ENCODE peak calls at places on chromosome 12, in four cellular contexts. W is HepG2, D is K562, J is GM12878. N is an unnamed sample.

GRCh38 chr12:108647936-108648287 is 14.2 kb upstream of the SELPLG start:
- DNase-seq in W (no peak), D (no peak), J (no peak), N (no peak)

GRCh38 chr12:3520168-3520567 is 29.2 kb downstream of the PRMT8 start:
- DNase-seq in W (no peak), D (no peak), J (no peak), N (no peak)

GRCh38 chr12:9668141-9669018 is 1.1 kb upstream of the CLEC2D start:
- DNase-seq in W (no peak), D (no peak), J (no peak), N (no peak)

GRCh38 chr12:60494249-60494648 is 898.4 kb downstream of the SLC16A7 start:
- DNase-seq in W (peak), D (no peak), J (no peak), N (no peak)

GRCh38 chr12:39372929-39373328 is 70.0 kb downstream of the KIF21A start:
- DNase-seq in W (no peak), D (no peak), J (peak), N (no peak)

GRCh38 chr12:26748741-26749431 is 84.1 kb downstream of the ITPR2 start:
- DNase-seq in W (no peak), D (no peak), J (peak), N (no peak)

GRCh38 chr12:113805673-113806072 is 160.5 kb downstream of the RBM19 start:
- DNase-seq in W (no peak), D (no peak), J (no peak), N (no peak)

GRCh38 chr12:121260091-121260490 is 36.4 kb downstream of the CAMKK2 start:
- DNase-seq in W (no peak), D (no peak), J (no peak), N (no peak)

GRCh38 chr12:49702009-49702408 is 5.2 kb downstream of the FMNL3 start:
- DNase-seq in W (no peak), D (no peak), J (no peak), N (no peak)

GRCh38 chr12:106866426-106867080 is 89.2 kb upstream of the TMEM263 start:
- DNase-seq in W (no peak), D (no peak), J (no peak), N (no peak)

GRCh38 chr12:92068441-92068840 is 77.2 kb downstream of the BTG1 start:
- DNase-seq in W (peak), D (no peak), J (no peak), N (no peak)

GRCh38 chr12:124616394-124617343 is 49.3 kb upstream of the NCOR2 start:
- DNase-seq in W (no peak), D (no peak), J (no peak), N (no peak)

GRCh38 chr12:10031771-10032175 is 1.3 kb downstream of the CLEC9A start:
- DNase-seq in W (no peak), D (no peak), J (no peak), N (no peak)

GRCh38 chr12:112456029-112456428 is 37.3 kb downstream of the PTPN11 start:
- DNase-seq in W (no peak), D (no peak), J (no peak), N (no peak)

GRCh38 chr12:100529951-100530350 is 43.5 kb upstream of the GAS2L3 start:
- DNase-seq in W (no peak), D (no peak), J (no peak), N (no peak)

GRCh38 chr12:98416845-98417244 is 98.5 kb upstream of the TMPO start:
- DNase-seq in W (no peak), D (no peak), J (no peak), N (no peak)

GRCh38 chr12:65464930-65465329 is 186.4 kb downstream of the MSRB3 start:
- DNase-seq in W (no peak), D (no peak), J (no peak), N (no peak)

GRCh38 chr12:90543393-90543792 is 411.6 kb downstream of the CCER1 start:
- DNase-seq in W (no peak), D (no peak), J (no peak), N (no peak)

GRCh38 chr12:95700316-95700785 is 90.2 kb downstream of the NTN4 start:
- DNase-seq in W (no peak), D (no peak), J (peak), N (no peak)

GRCh38 chr12:106586803-106587684 is 4.2 kb downstream of the RFX4 start:
- DNase-seq in W (no peak), D (no peak), J (no peak), N (peak)

GRCh38 chr12:3236345-3237153 is 159.4 kb downstream of the TSPAN9 start:
- DNase-seq in W (peak), D (peak), J (no peak), N (peak)

GRCh38 chr12:10810068-10810467 is at the start of gene TAS2R9:
- DNase-seq in W (no peak), D (no peak), J (no peak), N (no peak)

GRCh38 chr12:19234991-19235876 is 105.7 kb downstream of the PLEKHA5 start:
- DNase-seq in W (peak), D (no peak), J (no peak), N (no peak)

GRCh38 chr12:130993759-130994670 is 40.3 kb downstream of the ADGRD1 start:
- DNase-seq in W (no peak), D (peak), J (no peak), N (no peak)

GRCh38 chr12:51339750-51340149 is 6.7 kb downstream of the CELA1 start:
- DNase-seq in W (no peak), D (no peak), J (no peak), N (no peak)

GRCh38 chr12:203074-203461 is 10.9 kb downstream of the SLC6A12 start:
- DNase-seq in W (no peak), D (no peak), J (no peak), N (no peak)

GRCh38 chr12:107557026-107557425 is 128.6 kb upstream of the PWP1 start:
- DNase-seq in W (no peak), D (no peak), J (no peak), N (no peak)

GRCh38 chr12:104672096-104672445 is 215.3 kb downstream of the CHST11 start:
- DNase-seq in W (no peak), D (no peak), J (no peak), N (no peak)

GRCh38 chr12:93762059-93762719 is 85.0 kb downstream of the CRADD start:
- DNase-seq in W (no peak), D (no peak), J (no peak), N (no peak)

GRCh38 chr12:110639336-110640178 is 25.6 kb downstream of the TCTN1 start:
- DNase-seq in W (no peak), D (no peak), J (no peak), N (no peak)

GRCh38 chr12:98106201-98106600 is 409.2 kb upstream of the TMPO start:
- DNase-seq in W (no peak), D (no peak), J (no peak), N (no peak)

GRCh38 chr12:100173111-100173510 is 27.5 kb upstream of the ACTR6 start:
- DNase-seq in W (no peak), D (no peak), J (no peak), N (no peak)

GRCh38 chr12:52350786-52351185 is 16.5 kb downstream of the KRT85 start:
- DNase-seq in W (no peak), D (no peak), J (no peak), N (no peak)

GRCh38 chr12:52351196-52352059 is 15.9 kb downstream of the KRT85 start:
- DNase-seq in W (no peak), D (no peak), J (no peak), N (no peak)

GRCh38 chr12:52354197-52354596 is 13.1 kb downstream of the KRT85 start:
- DNase-seq in W (no peak), D (no peak), J (no peak), N (no peak)

GRCh38 chr12:52353766-52354165 is 13.5 kb downstream of the KRT85 start:
- DNase-seq in W (no peak), D (no peak), J (no peak), N (no peak)

DNA sequence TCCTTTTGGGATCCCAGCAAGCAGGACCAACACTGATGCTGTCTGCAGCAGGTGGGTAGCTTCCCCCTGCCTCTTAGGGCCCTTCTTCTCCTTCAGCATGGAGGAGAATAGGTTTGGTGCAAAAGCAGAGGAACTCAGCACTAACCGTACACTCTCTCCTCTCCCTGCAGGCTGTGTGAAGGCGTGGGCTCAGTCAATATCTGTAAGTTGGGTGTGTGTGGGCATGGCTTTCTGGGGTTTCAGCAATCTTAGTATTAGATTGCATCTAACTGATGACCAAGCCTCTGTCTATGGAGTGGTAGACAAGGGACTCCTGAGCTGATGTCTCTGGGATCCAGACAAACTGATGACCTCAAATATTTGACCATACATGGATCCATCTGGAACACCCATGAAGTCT is 14.3 kb downstream of the KRT85 start:
- DNase-seq in W (no peak), D (no peak), J (no peak), N (no peak)
- TF ChIP-seq CREM in W (no peak), D (no peak), J (no peak), N (no peak)

GRCh38 chr12:6915023-6915788 is 826 bp downstream of the ENO2 start:
- DNase-seq in W (no peak), D (peak), J (no peak), N (peak)
- TF ChIP-seq TCF7 in W (no peak), D (no peak), J (no peak), N (no peak)

GRCh38 chr12:116233669-116234068 is 43.8 kb downstream of the MED13L start:
- DNase-seq in W (no peak), D (no peak), J (no peak), N (no peak)
- TF ChIP-seq CREM in W (no peak), D (no peak), J (no peak), N (no peak)

DNA sequence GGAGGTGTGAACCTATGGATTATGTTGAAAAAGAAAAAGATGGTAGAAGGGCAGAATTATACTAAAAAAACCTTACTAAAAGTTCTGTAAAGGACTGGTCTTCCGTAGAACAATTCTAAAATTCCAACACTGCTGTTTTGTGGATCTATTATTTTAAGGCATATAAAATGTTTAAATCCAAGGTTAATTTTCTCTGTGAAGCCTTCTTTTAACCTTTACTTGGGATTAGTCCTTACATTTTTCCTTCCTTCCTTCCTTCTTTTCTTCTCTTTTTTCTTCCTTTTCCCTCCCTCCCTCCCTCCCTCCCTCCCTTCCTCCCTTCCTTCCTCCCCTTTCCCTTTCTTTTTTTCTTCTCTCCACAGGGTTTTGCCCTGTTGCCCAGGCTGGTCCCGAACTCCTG is 4.9 kb upstream of the GTSF1 start:
- DNase-seq in W (no peak), D (no peak), J (no peak), N (no peak)
- TF ChIP-seq TCF7 in W (no peak), D (no peak), J (no peak), N (no peak)